ENCODE peak calls at places on chromosome 1, in ten cellular contexts. R, Z, T, O, G, L, E, Q, N and X are unnamed samples.
A peak's percentile ranks its signal among the peaks of the same experiment; 100 is the strongest.

GRCh38 chr1:173268786-173269277 is 61.7 kb upstream of the TNFSF4 start:
- DNase-seq in T (no peak), G (no peak), Z (no peak), Q (no peak), N (no peak), L (no peak), E (no peak), R (no peak), O (peak; percentile 13), X (no peak)

GRCh38 chr1:170306948-170307347 is 161.2 kb downstream of the NTMT2 start:
- DNase-seq in N (no peak), E (no peak), L (no peak), Q (no peak), O (no peak), G (no peak), T (no peak), Z (no peak), R (no peak), X (no peak)

GRCh38 chr1:26094677-26095383 is 16.8 kb upstream of the PDIK1L start:
- DNase-seq in N (no peak), R (peak; percentile 94), O (peak; percentile 69), T (no peak), E (peak; percentile 57), Z (no peak), L (peak; percentile 23), G (no peak), Q (peak; percentile 36), X (no peak)

GRCh38 chr1:32208891-32209309 is at the start of gene DCDC2B:
- DNase-seq in Q (no peak), R (no peak), N (peak; percentile 83), O (peak; percentile 34), Z (no peak), E (peak; percentile 64), L (peak; percentile 89), T (peak; percentile 39), G (no peak), X (no peak)

GRCh38 chr1:222601233-222601632 is 11.5 kb upstream of the TAF1A start:
- DNase-seq in L (no peak), E (no peak), G (no peak), R (no peak), T (no peak), N (no peak), O (no peak), Z (no peak), Q (no peak), X (no peak)

GRCh38 chr1:168092566-168093355 is 44.0 kb downstream of the GPR161 start:
- DNase-seq in G (no peak), T (peak; percentile 11), N (no peak), O (peak; percentile 35), R (peak; percentile 68), Q (peak; percentile 64), L (no peak), E (peak; percentile 46), Z (no peak), X (no peak)

GRCh38 chr1:42947965-42948732 is 10.5 kb downstream of the SLC2A1 start:
- DNase-seq in T (no peak), G (no peak), N (no peak), Q (no peak), O (no peak), E (no peak), R (no peak), L (no peak), Z (no peak), X (no peak)

GRCh38 chr1:54297596-54298283 is 97.8 kb downstream of the MRPL37 start:
- DNase-seq in R (no peak), L (no peak), O (no peak), G (no peak), Z (no peak), E (peak; percentile 57), T (no peak), N (no peak), Q (no peak), X (no peak)

DNA sequence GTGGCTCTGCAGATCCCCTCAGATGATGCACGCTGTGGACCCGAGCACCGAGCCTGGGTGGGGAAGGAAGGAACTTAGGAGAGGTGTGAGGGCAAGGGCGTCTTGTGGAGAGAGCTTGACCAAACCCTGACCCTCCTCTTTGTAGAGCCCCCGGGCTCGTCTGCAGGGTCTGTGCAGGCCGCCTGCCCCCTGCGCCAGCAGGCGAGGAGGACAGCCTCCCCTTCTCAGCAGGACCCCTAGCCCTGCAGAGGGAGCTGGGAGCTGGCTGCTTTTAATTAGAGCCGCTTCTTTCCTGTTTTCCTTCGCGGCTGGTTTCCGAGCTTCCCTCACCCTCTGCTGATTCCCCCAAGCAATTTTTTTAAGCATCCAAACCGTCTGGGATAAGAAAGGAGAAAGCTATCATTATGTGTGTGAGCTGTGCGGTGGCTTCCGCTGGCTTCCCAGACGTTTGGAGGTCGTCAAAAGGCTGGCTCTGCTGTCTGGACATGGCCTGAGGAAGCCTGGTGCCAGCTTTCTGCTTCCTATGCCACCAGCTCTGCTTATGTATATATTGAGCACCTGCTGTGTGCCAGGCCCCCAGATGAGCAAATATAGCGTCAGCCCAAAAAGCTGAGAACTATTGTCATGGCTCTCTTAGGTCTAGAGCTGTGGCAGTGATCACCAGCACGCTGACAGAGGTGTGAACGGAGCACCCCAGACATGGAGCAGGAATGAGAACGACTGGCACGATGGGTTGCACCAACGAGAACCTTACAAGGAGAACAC is 160.2 kb upstream of the IRF2BP2 start:
- DNase-seq in G (no peak), O (no peak), R (peak; percentile 59), E (peak; percentile 35), N (no peak), T (no peak), Q (no peak), L (no peak), Z (no peak), X (no peak)
- TF ChIP-seq CTCF in G (no peak), O (no peak), R (no peak), E (no peak), N (no peak), T (no peak), Q (peak; percentile 2), L (no peak), Z (no peak), X (no peak)

GRCh38 chr1:33429332-33429731 is 1.6 kb downstream of the PHC2 start:
- DNase-seq in N (no peak), Q (no peak), T (no peak), L (no peak), R (no peak), G (no peak), E (no peak), O (no peak), Z (no peak), X (no peak)

GRCh38 chr1:33433509-33434362 is 2.8 kb upstream of the PHC2 start:
- DNase-seq in Q (no peak), T (peak; percentile 100), E (peak; percentile 99), N (no peak), R (no peak), O (peak; percentile 97), G (peak; percentile 20), Z (no peak), L (peak; percentile 15), X (peak; percentile 73)

GRCh38 chr1:33429846-33430750 is 797 bp downstream of the PHC2 start:
- DNase-seq in Q (peak; percentile 54), L (peak; percentile 66), T (no peak), G (no peak), R (no peak), Z (peak; percentile 59), O (no peak), N (no peak), E (no peak), X (no peak)

GRCh38 chr1:33428661-33429060 is 2.2 kb downstream of the PHC2 start:
- DNase-seq in O (no peak), L (no peak), N (no peak), G (no peak), Q (no peak), T (no peak), E (peak; percentile 40), R (no peak), Z (no peak), X (no peak)

DNA sequence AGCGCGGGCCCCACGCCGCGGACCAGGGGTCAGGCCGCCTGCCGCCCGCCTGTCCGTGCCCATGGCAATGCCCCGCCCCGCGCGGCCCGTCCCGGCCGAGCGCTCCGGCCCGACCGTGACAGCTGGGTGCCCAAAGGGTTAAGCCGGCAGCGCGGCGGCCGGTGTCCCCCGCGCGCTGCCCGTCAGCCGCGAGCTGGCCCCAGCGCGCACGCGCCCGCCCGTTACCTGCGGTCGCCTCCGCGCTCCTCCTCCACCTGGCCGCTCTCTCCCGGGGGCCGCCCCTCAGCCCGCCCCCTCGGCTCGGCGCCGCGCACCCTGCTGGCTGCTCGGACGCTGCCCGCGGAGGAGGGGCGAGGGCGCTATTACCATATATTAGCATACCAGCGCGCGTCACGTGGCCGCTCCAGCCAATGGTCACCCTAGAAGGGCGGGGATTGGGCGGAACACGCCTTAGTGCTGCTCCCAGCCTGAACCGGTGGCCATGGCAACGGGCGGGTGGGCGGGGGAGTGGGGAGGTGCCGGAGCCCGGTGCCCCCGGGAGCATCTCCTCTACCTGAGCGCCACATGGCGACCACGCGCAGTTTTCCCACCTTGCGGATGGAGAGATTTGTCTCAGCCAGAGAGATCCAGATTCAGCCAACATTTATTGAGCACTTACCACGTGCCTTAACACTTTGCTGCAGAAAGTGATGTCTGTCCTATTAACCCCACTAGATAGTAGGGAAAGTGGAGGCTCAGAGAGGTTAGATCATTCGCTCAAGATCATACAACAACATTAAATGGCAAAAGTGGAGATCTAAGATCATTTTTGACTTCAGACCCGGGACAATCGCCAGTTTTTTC is at the start of gene PHC2:
- DNase-seq in E (peak; percentile 99), G (peak; percentile 98), Z (peak; percentile 95), L (peak; percentile 98), N (peak; percentile 97), R (peak; percentile 99), T (peak; percentile 92), O (peak; percentile 93), Q (peak; percentile 99), X (peak; percentile 96)
- TF ChIP-seq CTCF in E (peak; percentile 19), G (no peak), Z (no peak), L (peak; percentile 31), N (no peak), R (peak; percentile 44), T (peak; percentile 71), O (peak; percentile 15), Q (peak; percentile 20), X (no peak)

GRCh38 chr1:44651069-44651468 is 23.2 kb downstream of the TMEM53 start:
- DNase-seq in L (no peak), N (no peak), R (no peak), Q (no peak), E (no peak), G (no peak), Z (no peak), T (no peak), O (no peak), X (no peak)

GRCh38 chr1:44652445-44653106 is 21.7 kb downstream of the TMEM53 start:
- DNase-seq in O (peak; percentile 61), Z (peak; percentile 87), R (peak; percentile 96), L (peak; percentile 58), E (peak; percentile 86), N (peak; percentile 77), T (peak; percentile 47), G (no peak), Q (peak; percentile 82), X (peak; percentile 81)

GRCh38 chr1:44655609-44656008 is 18.7 kb downstream of the TMEM53 start:
- DNase-seq in T (no peak), E (peak; percentile 67), O (no peak), Z (no peak), L (no peak), R (peak; percentile 85), G (no peak), Q (peak; percentile 39), N (no peak), X (no peak)

GRCh38 chr1:44654621-44655187 is 19.6 kb downstream of the TMEM53 start:
- DNase-seq in N (no peak), L (no peak), T (no peak), Q (no peak), O (no peak), G (no peak), Z (no peak), R (no peak), E (no peak), X (no peak)

GRCh38 chr1:44653107-44653964 is 20.9 kb downstream of the TMEM53 start:
- DNase-seq in Q (no peak), L (no peak), N (no peak), G (no peak), Z (no peak), O (no peak), E (no peak), R (no peak), T (no peak), X (no peak)
- TF ChIP-seq CTCF in Q (no peak), L (no peak), N (no peak), G (peak; percentile 8), Z (no peak), O (no peak), E (no peak), R (no peak), T (peak; percentile 68), X (no peak)

DNA sequence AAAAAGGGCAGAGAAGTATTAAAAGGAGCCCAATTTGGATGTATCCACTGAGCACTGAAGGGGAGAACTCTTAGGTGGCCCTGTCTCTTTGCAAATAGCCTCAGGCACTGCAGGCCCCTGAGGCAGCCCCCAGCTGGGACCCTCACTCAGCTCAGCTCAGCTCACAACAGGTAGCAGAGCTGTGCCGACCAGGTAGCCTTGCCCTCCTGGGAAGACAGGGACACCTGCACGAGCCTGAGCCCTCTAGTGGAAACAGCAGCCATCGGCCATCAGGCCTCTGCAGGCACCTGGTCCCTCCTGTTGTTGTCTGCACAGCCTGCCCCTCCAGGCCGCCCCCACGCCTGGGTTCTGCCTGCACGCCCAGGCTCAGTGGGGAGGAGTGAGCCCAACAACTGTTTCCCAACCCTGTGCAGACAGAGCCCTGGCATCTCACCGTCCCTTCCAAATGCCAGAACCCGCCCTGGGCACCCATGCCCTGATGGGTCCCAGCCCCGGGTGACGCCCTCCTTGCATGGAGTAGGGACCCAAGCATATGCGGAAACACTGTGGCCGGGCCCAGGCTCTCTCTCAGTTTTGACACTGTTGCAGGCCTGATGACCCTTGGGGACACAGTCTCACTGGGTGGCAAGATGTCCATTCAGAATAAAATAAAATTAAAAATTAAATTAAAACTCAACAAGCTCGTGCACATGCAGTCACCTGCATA is 60.0 kb upstream of the AJAP1 start:
- DNase-seq in L (peak; percentile 4), T (no peak), G (no peak), O (no peak), E (no peak), Q (no peak), R (peak; percentile 79), N (no peak), Z (no peak), X (no peak)
- TF ChIP-seq CTCF in L (no peak), T (no peak), G (no peak), O (no peak), E (no peak), Q (no peak), R (peak; percentile 76), N (no peak), Z (no peak), X (no peak)